ENCODE peak calls at places on chromosomes 12 and 14, in eight cellular contexts. F is LoVo, Q is NCI-H1092, E is epithelial cell of esophagus, W is BE2C, T is GM12865, A is MM.1S, P is GM23248. Y is an unnamed sample.

GRCh38 chr14:105537580-105538474 is 11.4 kb downstream of the TMEM121 start:
- DNase-seq in T (peak), F (peak), P (peak), Q (peak), W (peak), E (no peak), A (peak), Y (peak)

GRCh38 chr12:52493172-52493571 is at the start of gene KRT6A:
- DNase-seq in A (no peak), W (no peak), F (no peak), T (no peak), P (peak), E (peak), Q (no peak), Y (no peak)

GRCh38 chr14:100030441-100031153 is 34.6 kb upstream of the EVL start:
- DNase-seq in T (no peak), A (no peak), F (peak), P (peak), Q (no peak), E (peak), W (no peak), Y (no peak)

GRCh38 chr12:131044760-131045381 is 91.2 kb downstream of the ADGRD1 start:
- DNase-seq in W (peak), Q (no peak), T (no peak), A (no peak), E (no peak), F (no peak), P (no peak), Y (peak)

GRCh38 chr14:99792551-99793212 is 531 bp upstream of the EML1 start:
- DNase-seq in F (no peak), T (no peak), A (no peak), Q (no peak), E (no peak), P (peak), W (no peak), Y (no peak)

GRCh38 chr12:67430708-67431335 is 161.7 kb downstream of the CAND1 start:
- DNase-seq in E (no peak), T (no peak), P (peak), A (no peak), Q (no peak), F (no peak), W (no peak), Y (no peak)

GRCh38 chr12:14714437-14714836 is 18.0 kb upstream of the GUCY2C start:
- DNase-seq in E (no peak), A (no peak), P (no peak), W (no peak), T (no peak), Q (peak), F (no peak), Y (no peak)

GRCh38 chr12:67442347-67442841 is 173.2 kb downstream of the CAND1 start:
- DNase-seq in F (no peak), P (no peak), W (peak), E (no peak), T (no peak), A (no peak), Q (peak), Y (no peak)

GRCh38 chr12:108865169-108865568 is 7.8 kb upstream of the SSH1 start:
- DNase-seq in E (no peak), F (no peak), P (no peak), W (no peak), T (no peak), Q (no peak), A (no peak), Y (no peak)

GRCh38 chr14:89990218-89990617 is 34.5 kb downstream of the TDP1 start:
- DNase-seq in E (no peak), F (no peak), T (no peak), A (no peak), Q (no peak), P (no peak), W (peak), Y (no peak)

GRCh38 chr12:106301611-106302321 is 767 bp upstream of the TCP11L2 start:
- DNase-seq in E (peak), A (peak), P (peak), F (peak), W (peak), Q (peak), T (peak), Y (peak)

GRCh38 chr14:48398675-48399282 is 723.4 kb upstream of the MDGA2 start:
- DNase-seq in F (peak), E (peak), Q (peak), W (peak), A (peak), T (peak), P (peak), Y (no peak)

GRCh38 chr14:68874746-68875155 is 81.9 kb upstream of the ZFP36L1 start:
- DNase-seq in P (no peak), F (no peak), A (no peak), E (no peak), T (no peak), W (no peak), Q (no peak), Y (no peak)

GRCh38 chr14:86015511-86015910 is 485.6 kb downstream of the FLRT2 start:
- DNase-seq in Q (no peak), A (no peak), E (no peak), P (no peak), W (no peak), F (no peak), T (no peak), Y (no peak)

GRCh38 chr12:104411826-104412626 is 44.7 kb upstream of the CHST11 start:
- DNase-seq in E (peak), T (no peak), F (no peak), A (no peak), P (peak), Q (no peak), W (peak), Y (no peak)

GRCh38 chr12:47071241-47071852 is 8.1 kb upstream of the PCED1B start:
- DNase-seq in W (no peak), P (peak), A (peak), T (no peak), F (peak), Q (peak), E (peak), Y (no peak)

GRCh38 chr14:74014299-74014698 is 4.8 kb downstream of the ENTPD5 start:
- DNase-seq in Q (no peak), A (no peak), W (no peak), T (no peak), P (no peak), E (peak), F (peak), Y (no peak)

GRCh38 chr12:76698966-76699365 is 64.9 kb upstream of the ZDHHC17 start:
- DNase-seq in T (no peak), W (no peak), E (no peak), P (no peak), F (no peak), Q (no peak), A (no peak), Y (no peak)

GRCh38 chr12:111395557-111396187 is 10.1 kb upstream of the SH2B3 start:
- DNase-seq in W (no peak), E (no peak), A (no peak), Q (no peak), P (no peak), T (no peak), F (no peak), Y (no peak)

GRCh38 chr12:26124491-26125450 is at the start of gene BHLHE41:
- DNase-seq in E (peak), F (peak), W (peak), P (peak), A (peak), Q (no peak), T (peak), Y (peak)

GRCh38 chr12:114476159-114476558 is 70.2 kb upstream of the TBX5 start:
- DNase-seq in P (peak), W (no peak), Q (no peak), E (peak), T (no peak), A (no peak), F (peak), Y (no peak)